ENCODE peak calls at places on chromosomes 3 and 15, in seven cellular contexts. J is transverse colon; H is AG10803; M is PC-3; X is OCI-LY7; I is activated CD8-positive, alpha-beta T cell treated with anti-CD3 and anti-CD28 coated beads for 36 hours; S is cardiac muscle cell. C is an unnamed sample.

GRCh38 chr3:152026033-152026556 is 152.7 kb downstream of the SUCNR1 start:
- DNase-seq in J (no peak), H (peak), M (peak), X (no peak), I (no peak), S (peak), C (no peak)

GRCh38 chr15:97200161-97200560 is 760.3 kb upstream of the ARRDC4 start:
- DNase-seq in J (no peak), H (no peak), M (peak), X (no peak), I (no peak), S (no peak), C (no peak)

GRCh38 chr3:195256639-195257453 is 14.1 kb downstream of the XXYLT1 start:
- DNase-seq in J (no peak), H (no peak), M (no peak), X (no peak), I (no peak), S (no peak), C (peak)

GRCh38 chr3:126903521-126903920 is 79.4 kb upstream of the PLXNA1 start:
- DNase-seq in J (peak), H (no peak), M (no peak), X (no peak), I (no peak), S (no peak), C (no peak)

GRCh38 chr3:108300103-108300849 is 3.9 kb downstream of the HHLA2 start:
- DNase-seq in J (no peak), H (no peak), M (no peak), X (no peak), I (peak), S (no peak), C (no peak)

GRCh38 chr3:112293368-112294321 is at the start of gene SLC9C1:
- DNase-seq in J (peak), H (peak), M (peak), X (peak), I (peak), S (peak), C (peak)

GRCh38 chr3:178714971-178715832 is 179.0 kb downstream of the KCNMB2 start:
- DNase-seq in J (no peak), H (no peak), M (no peak), X (no peak), I (no peak), S (no peak), C (no peak)

GRCh38 chr3:53493997-53494791 is at the start of gene CACNA1D:
- DNase-seq in J (peak), H (no peak), M (no peak), X (no peak), I (peak), S (peak), C (peak)

GRCh38 chr3:126117786-126118185 is 33.9 kb upstream of the SLC41A3 start:
- DNase-seq in J (peak), H (no peak), M (no peak), X (no peak), I (no peak), S (no peak), C (no peak)

GRCh38 chr3:58188173-58188564 is 22.6 kb downstream of the DNASE1L3 start:
- DNase-seq in J (no peak), H (no peak), M (peak), X (no peak), I (no peak), S (no peak), C (no peak)

GRCh38 chr15:23497710-23498111 is 50.7 kb upstream of the GOLGA6L2 start:
- DNase-seq in J (no peak), H (peak), M (peak), X (peak), I (peak), S (peak), C (no peak)

GRCh38 chr15:41653760-41654159 is 6.4 kb upstream of the MGA start:
- DNase-seq in J (no peak), H (no peak), M (no peak), X (no peak), I (no peak), S (no peak), C (no peak)

GRCh38 chr3:52088445-52089367 is 32.3 kb upstream of the DUSP7 start:
- DNase-seq in J (no peak), H (peak), M (no peak), X (no peak), I (peak), S (peak), C (peak)

GRCh38 chr3:127757979-127758378 is 64.3 kb downstream of the MGLL start:
- DNase-seq in J (peak), H (no peak), M (no peak), X (no peak), I (no peak), S (no peak), C (no peak)

GRCh38 chr3:72375237-72376154 is 472.7 kb downstream of the SHQ1 start:
- DNase-seq in J (no peak), H (no peak), M (no peak), X (no peak), I (peak), S (no peak), C (peak)

GRCh38 chr3:48125026-48125704 is 63.1 kb downstream of the CDC25A start:
- DNase-seq in J (no peak), H (peak), M (no peak), X (no peak), I (no peak), S (peak), C (no peak)

GRCh38 chr3:46730819-46731218 is 13.2 kb upstream of the PRSS50 start:
- DNase-seq in J (no peak), H (no peak), M (no peak), X (no peak), I (no peak), S (no peak), C (no peak)

GRCh38 chr3:125148016-125148812 is 64.3 kb downstream of the SLC12A8 start:
- DNase-seq in J (no peak), H (no peak), M (no peak), X (no peak), I (no peak), S (no peak), C (no peak)

GRCh38 chr15:64775551-64776401 is at the start of gene RBPMS2:
- DNase-seq in J (no peak), H (no peak), M (no peak), X (no peak), I (peak), S (peak), C (peak)

GRCh38 chr3:130992344-130992743 is 34.3 kb downstream of the ASTE1 start:
- DNase-seq in J (no peak), H (no peak), M (no peak), X (no peak), I (no peak), S (no peak), C (no peak)

GRCh38 chr15:57079907-57080750 is 161.7 kb downstream of the TCF12 start:
- DNase-seq in J (no peak), H (no peak), M (no peak), X (peak), I (no peak), S (no peak), C (peak)

GRCh38 chr3:115165266-115165665 is 18.2 kb upstream of the ZBTB20 start:
- DNase-seq in J (no peak), H (no peak), M (no peak), X (no peak), I (no peak), S (no peak), C (no peak)

GRCh38 chr3:115164374-115165221 is 17.5 kb upstream of the ZBTB20 start:
- DNase-seq in J (no peak), H (peak), M (no peak), X (no peak), I (no peak), S (no peak), C (no peak)

GRCh38 chr3:115165701-115166100 is 18.6 kb upstream of the ZBTB20 start:
- DNase-seq in J (no peak), H (peak), M (no peak), X (no peak), I (no peak), S (no peak), C (no peak)

DNA sequence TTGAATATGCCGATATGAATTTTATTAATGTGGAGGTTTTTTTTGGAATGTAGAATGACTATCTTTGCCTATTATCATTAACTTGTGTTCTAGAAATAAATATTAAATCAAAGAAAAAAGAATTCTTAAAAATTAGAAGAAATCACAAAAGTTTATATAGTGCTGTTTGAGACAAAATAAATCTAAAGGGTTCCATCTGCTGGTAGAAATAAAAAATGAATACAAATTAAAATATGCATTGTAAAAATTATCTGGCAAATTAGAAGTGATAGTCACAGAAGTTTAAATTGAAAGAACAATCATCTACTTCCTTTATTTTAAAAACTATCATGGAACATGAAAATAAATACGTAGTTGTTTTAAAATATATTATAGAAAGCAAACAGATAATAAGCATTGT is 22.7 kb upstream of the ZBTB20 start:
- DNase-seq in J (no peak), H (peak), M (peak), X (no peak), I (no peak), S (peak), C (no peak)
- TF ChIP-seq CTCF in J (peak), H (peak), M (peak), X (peak), I (peak), S (peak), C (no peak)

DNA sequence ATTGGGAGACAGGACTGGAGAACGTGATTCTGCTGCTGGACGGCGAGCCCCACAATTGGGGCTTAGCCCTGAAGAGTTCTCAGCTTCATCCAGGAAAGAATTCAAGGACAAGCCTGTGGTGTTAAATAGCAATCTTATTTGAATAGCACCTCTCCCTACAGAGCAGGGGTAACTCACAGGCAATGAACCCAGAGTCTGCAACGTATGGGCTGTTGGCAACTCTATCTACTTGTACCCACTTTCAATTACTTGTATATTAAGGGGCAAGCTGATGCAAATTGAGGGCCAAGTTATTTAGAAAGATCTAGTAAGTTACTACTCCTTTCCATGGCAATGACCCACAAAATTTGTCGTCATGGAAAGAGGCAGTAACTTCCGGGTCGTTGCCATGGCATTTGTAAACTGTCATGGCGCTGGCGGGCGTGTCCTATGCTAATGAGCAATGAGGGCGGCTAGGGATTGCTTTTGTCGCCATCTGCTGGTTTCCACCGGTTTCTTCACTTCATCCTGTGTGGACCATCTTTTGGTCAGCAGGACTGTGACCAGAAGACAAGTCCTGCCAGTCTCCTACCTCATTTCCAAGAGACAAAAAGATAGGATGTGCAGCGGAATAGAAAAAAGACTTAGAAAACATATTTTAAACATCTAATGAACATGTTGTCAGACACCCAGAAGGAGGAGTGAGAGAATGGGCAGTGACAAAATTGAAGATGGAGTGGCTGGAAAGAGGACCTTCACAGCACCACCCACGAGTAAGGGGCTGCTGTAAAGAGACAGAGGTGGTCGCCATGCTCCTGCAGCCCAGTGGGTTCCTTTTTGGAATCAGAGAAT is 45.8 kb upstream of the SH3BP5 start:
- DNase-seq in J (peak), H (peak), M (peak), X (peak), I (peak), S (peak), C (peak)
- TF ChIP-seq CTCF in J (peak), H (peak), M (peak), X (peak), I (peak), S (peak), C (peak)

GRCh38 chr15:95160316-95160715 is 929.0 kb downstream of the MCTP2 start:
- DNase-seq in J (no peak), H (no peak), M (no peak), X (no peak), I (no peak), S (no peak), C (no peak)
- TF ChIP-seq CTCF in J (no peak), H (no peak), M (no peak), X (no peak), I (no peak), S (no peak), C (no peak)

DNA sequence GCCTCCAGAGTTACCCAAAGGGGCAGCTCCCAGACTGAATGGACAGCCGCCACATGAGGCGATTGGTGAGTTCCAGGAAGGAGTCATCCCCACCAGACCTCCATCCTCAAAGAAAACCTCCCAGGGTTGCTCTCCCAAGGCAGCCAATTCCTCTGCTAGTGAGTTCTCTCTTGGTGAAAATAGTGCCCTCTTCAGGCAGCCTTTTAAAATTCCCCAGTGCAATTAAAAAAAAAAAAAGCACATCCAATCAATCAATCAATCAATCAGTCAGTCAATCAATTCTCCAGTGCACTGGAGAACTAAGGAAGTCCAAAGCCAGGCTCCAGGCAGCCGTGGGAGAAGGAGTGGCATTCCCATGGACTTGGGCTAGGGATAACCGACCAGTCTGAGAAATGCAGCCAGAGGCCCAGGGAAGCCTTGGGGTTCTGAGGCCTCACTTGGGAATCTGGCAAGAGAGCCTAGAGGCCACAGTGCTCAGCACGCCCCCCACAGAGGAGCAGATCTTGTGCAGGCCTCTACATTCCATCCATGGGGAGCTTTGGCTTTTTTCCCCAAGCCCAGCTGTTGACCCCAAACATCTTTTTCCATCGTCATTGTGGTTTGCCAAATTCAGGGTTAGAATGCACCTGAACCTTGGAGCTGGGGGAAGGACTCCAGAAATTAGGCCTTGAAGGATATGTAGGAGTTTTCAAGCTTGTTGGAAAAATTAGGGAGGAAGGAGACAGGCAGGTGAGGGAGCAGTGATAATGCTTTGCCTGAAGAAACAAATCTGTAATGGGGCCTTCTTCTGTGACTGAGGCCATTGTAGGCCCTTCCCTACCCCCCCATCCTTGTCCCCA is 4.8 kb downstream of the PAQR5 start:
- DNase-seq in J (no peak), H (peak), M (peak), X (peak), I (no peak), S (peak), C (no peak)
- TF ChIP-seq CTCF in J (no peak), H (peak), M (peak), X (peak), I (peak), S (peak), C (no peak)

GRCh38 chr3:134074790-134075567 is 45.3 kb upstream of the SLCO2A1 start:
- DNase-seq in J (no peak), H (no peak), M (no peak), X (no peak), I (no peak), S (no peak), C (no peak)

GRCh38 chr3:134073583-134073945 is 43.8 kb upstream of the SLCO2A1 start:
- DNase-seq in J (no peak), H (no peak), M (no peak), X (no peak), I (no peak), S (no peak), C (no peak)

GRCh38 chr3:134076816-134077215 is 47.1 kb upstream of the SLCO2A1 start:
- DNase-seq in J (no peak), H (no peak), M (no peak), X (no peak), I (no peak), S (no peak), C (no peak)

GRCh38 chr3:134074001-134074789 is 44.5 kb upstream of the SLCO2A1 start:
- DNase-seq in J (no peak), H (no peak), M (no peak), X (no peak), I (no peak), S (no peak), C (no peak)

GRCh38 chr3:134075568-134075825 is 45.8 kb upstream of the SLCO2A1 start:
- DNase-seq in J (no peak), H (no peak), M (no peak), X (no peak), I (no peak), S (no peak), C (no peak)
- TF ChIP-seq CTCF in J (no peak), H (no peak), M (no peak), X (no peak), I (no peak), S (no peak), C (no peak)

GRCh38 chr3:115986555-115987207 is 363.4 kb downstream of the GAP43 start:
- DNase-seq in J (no peak), H (no peak), M (peak), X (no peak), I (no peak), S (peak), C (no peak)
- TF ChIP-seq CTCF in J (peak), H (peak), M (peak), X (peak), I (no peak), S (peak), C (no peak)

GRCh38 chr15:50143255-50143860 is 24.3 kb upstream of the ATP8B4 start:
- DNase-seq in J (no peak), H (no peak), M (no peak), X (no peak), I (no peak), S (peak), C (no peak)

GRCh38 chr15:50144342-50145120 is 25.5 kb upstream of the ATP8B4 start:
- DNase-seq in J (no peak), H (no peak), M (no peak), X (no peak), I (no peak), S (no peak), C (no peak)

GRCh38 chr15:50148362-50148963 is 29.4 kb upstream of the ATP8B4 start:
- DNase-seq in J (peak), H (peak), M (peak), X (peak), I (no peak), S (peak), C (no peak)

GRCh38 chr15:50146661-50147060 is 27.6 kb upstream of the ATP8B4 start:
- DNase-seq in J (no peak), H (no peak), M (no peak), X (no peak), I (no peak), S (no peak), C (no peak)

GRCh38 chr15:50145451-50145872 is 26.4 kb upstream of the ATP8B4 start:
- DNase-seq in J (no peak), H (peak), M (peak), X (peak), I (no peak), S (peak), C (peak)
- TF ChIP-seq CTCF in J (peak), H (peak), M (peak), X (peak), I (peak), S (peak), C (no peak)

DNA sequence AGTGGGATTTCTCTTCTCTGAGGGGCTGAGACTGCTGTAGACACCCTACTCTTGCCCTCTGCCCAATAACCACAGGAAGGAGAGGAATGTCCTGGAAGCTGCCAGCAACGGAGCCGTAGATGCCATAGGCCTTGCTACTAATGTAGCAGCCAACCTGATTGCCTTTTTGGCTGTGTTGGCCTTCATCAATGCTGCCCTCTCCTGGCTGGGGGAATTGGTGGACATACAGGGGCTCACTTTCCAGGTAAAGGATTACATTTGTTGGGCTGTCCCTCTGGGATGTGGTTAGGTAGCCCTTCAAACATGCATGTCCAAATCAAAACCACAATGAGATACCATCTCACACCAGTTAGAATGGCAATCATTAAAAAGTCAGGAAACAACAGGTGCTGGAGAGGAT is 16.1 kb downstream of the SLC28A2 start:
- DNase-seq in J (peak), H (no peak), M (peak), X (peak), I (peak), S (no peak), C (no peak)
- TF ChIP-seq CTCF in J (peak), H (no peak), M (peak), X (peak), I (no peak), S (no peak), C (no peak)

C was measured in GM20000.